ENCODE peak calls at places on chromosome 17, in ten cellular contexts. One of them, this sample, is unnamed.

GRCh38 chr17:62653831-62654829 is 26.7 kb downstream of the MRC2 start:
- DNase-seq in A549: no peak
- DNase-seq in MCF 10A: no peak
- DNase-seq in adrenal gland: peak; percentile 55
- DNase-seq in CD14-positive monocyte: no peak
- DNase-seq in bronchial epithelial cell: no peak
- DNase-seq in tibial artery: peak; percentile 74
- DNase-seq in heart right ventricle: peak; percentile 87
- DNase-seq in fibroblast of pulmonary artery: peak; percentile 58
- DNase-seq in RWPE1: no peak
- DNase-seq in this sample: no peak

GRCh38 chr17:49798182-49798581 is 9.7 kb downstream of the KAT7 start:
- DNase-seq in A549: no peak
- DNase-seq in MCF 10A: no peak
- DNase-seq in adrenal gland: peak; percentile 54
- DNase-seq in CD14-positive monocyte: no peak
- DNase-seq in bronchial epithelial cell: no peak
- DNase-seq in tibial artery: no peak
- DNase-seq in heart right ventricle: no peak
- DNase-seq in fibroblast of pulmonary artery: no peak
- DNase-seq in RWPE1: no peak
- DNase-seq in this sample: no peak

GRCh38 chr17:61127960-61128359 is 271.7 kb upstream of the TBX2 start:
- DNase-seq in A549: no peak
- DNase-seq in MCF 10A: no peak
- DNase-seq in adrenal gland: no peak
- DNase-seq in CD14-positive monocyte: no peak
- DNase-seq in bronchial epithelial cell: no peak
- DNase-seq in tibial artery: no peak
- DNase-seq in heart right ventricle: no peak
- DNase-seq in fibroblast of pulmonary artery: no peak
- DNase-seq in RWPE1: no peak
- DNase-seq in this sample: no peak

GRCh38 chr17:79789943-79790804 is 6.7 kb downstream of the CBX8 start:
- DNase-seq in A549: peak; percentile 95
- DNase-seq in MCF 10A: peak; percentile 39
- DNase-seq in adrenal gland: no peak
- DNase-seq in CD14-positive monocyte: no peak
- DNase-seq in bronchial epithelial cell: no peak
- DNase-seq in tibial artery: no peak
- DNase-seq in heart right ventricle: peak; percentile 55
- DNase-seq in fibroblast of pulmonary artery: no peak
- DNase-seq in RWPE1: no peak
- DNase-seq in this sample: peak; percentile 50

GRCh38 chr17:70184770-70185169 is 15.4 kb downstream of the KCNJ2 start:
- DNase-seq in A549: peak; percentile 24
- DNase-seq in MCF 10A: peak; percentile 79
- DNase-seq in adrenal gland: no peak
- DNase-seq in CD14-positive monocyte: no peak
- DNase-seq in bronchial epithelial cell: peak; percentile 92
- DNase-seq in tibial artery: no peak
- DNase-seq in heart right ventricle: no peak
- DNase-seq in fibroblast of pulmonary artery: peak; percentile 17
- DNase-seq in RWPE1: peak; percentile 73
- DNase-seq in this sample: no peak

GRCh38 chr17:42682400-42683384 is at the start of gene CNTNAP1:
- DNase-seq in A549: peak; percentile 77
- DNase-seq in MCF 10A: peak; percentile 63
- DNase-seq in adrenal gland: peak; percentile 64
- DNase-seq in CD14-positive monocyte: no peak
- DNase-seq in bronchial epithelial cell: peak; percentile 48
- DNase-seq in tibial artery: peak; percentile 84
- DNase-seq in heart right ventricle: peak; percentile 58
- DNase-seq in fibroblast of pulmonary artery: peak; percentile 81
- DNase-seq in RWPE1: peak; percentile 55
- DNase-seq in this sample: no peak

GRCh38 chr17:41672153-41672552 is 16.5 kb upstream of the EIF1 start:
- DNase-seq in A549: no peak
- DNase-seq in MCF 10A: no peak
- DNase-seq in adrenal gland: no peak
- DNase-seq in CD14-positive monocyte: no peak
- DNase-seq in bronchial epithelial cell: no peak
- DNase-seq in tibial artery: no peak
- DNase-seq in heart right ventricle: no peak
- DNase-seq in fibroblast of pulmonary artery: no peak
- DNase-seq in RWPE1: no peak
- DNase-seq in this sample: no peak

GRCh38 chr17:77205396-77206124 is 64.8 kb downstream of the SEC14L1 start:
- DNase-seq in A549: no peak
- DNase-seq in MCF 10A: no peak
- DNase-seq in adrenal gland: no peak
- DNase-seq in CD14-positive monocyte: no peak
- DNase-seq in bronchial epithelial cell: no peak
- DNase-seq in tibial artery: peak; percentile 13
- DNase-seq in heart right ventricle: no peak
- DNase-seq in fibroblast of pulmonary artery: peak; percentile 16
- DNase-seq in RWPE1: no peak
- DNase-seq in this sample: no peak

GRCh38 chr17:78232774-78233173 is 1.3 kb downstream of the TMEM235 start:
- DNase-seq in A549: no peak
- DNase-seq in MCF 10A: no peak
- DNase-seq in adrenal gland: no peak
- DNase-seq in CD14-positive monocyte: no peak
- DNase-seq in bronchial epithelial cell: no peak
- DNase-seq in tibial artery: no peak
- DNase-seq in heart right ventricle: no peak
- DNase-seq in fibroblast of pulmonary artery: no peak
- DNase-seq in RWPE1: no peak
- DNase-seq in this sample: no peak

GRCh38 chr17:53538129-53538617 is 284.6 kb upstream of the KIF2B start:
- DNase-seq in A549: no peak
- DNase-seq in MCF 10A: no peak
- DNase-seq in adrenal gland: no peak
- DNase-seq in CD14-positive monocyte: no peak
- DNase-seq in bronchial epithelial cell: no peak
- DNase-seq in tibial artery: no peak
- DNase-seq in heart right ventricle: no peak
- DNase-seq in fibroblast of pulmonary artery: no peak
- DNase-seq in RWPE1: no peak
- DNase-seq in this sample: no peak

GRCh38 chr17:81577278-81578000 is 25.3 kb upstream of the FAAP100 start:
- DNase-seq in A549: peak; percentile 68
- DNase-seq in MCF 10A: peak; percentile 33
- DNase-seq in adrenal gland: no peak
- DNase-seq in CD14-positive monocyte: peak; percentile 70
- DNase-seq in bronchial epithelial cell: peak; percentile 37
- DNase-seq in tibial artery: no peak
- DNase-seq in heart right ventricle: no peak
- DNase-seq in fibroblast of pulmonary artery: peak; percentile 42
- DNase-seq in RWPE1: no peak
- DNase-seq in this sample: no peak

GRCh38 chr17:2709173-2709661 is 2.3 kb downstream of the CLUH start:
- DNase-seq in A549: no peak
- DNase-seq in MCF 10A: peak; percentile 73
- DNase-seq in adrenal gland: peak; percentile 80
- DNase-seq in CD14-positive monocyte: no peak
- DNase-seq in bronchial epithelial cell: peak; percentile 58
- DNase-seq in tibial artery: peak; percentile 83
- DNase-seq in heart right ventricle: no peak
- DNase-seq in fibroblast of pulmonary artery: no peak
- DNase-seq in RWPE1: peak; percentile 55
- DNase-seq in this sample: no peak

DNA sequence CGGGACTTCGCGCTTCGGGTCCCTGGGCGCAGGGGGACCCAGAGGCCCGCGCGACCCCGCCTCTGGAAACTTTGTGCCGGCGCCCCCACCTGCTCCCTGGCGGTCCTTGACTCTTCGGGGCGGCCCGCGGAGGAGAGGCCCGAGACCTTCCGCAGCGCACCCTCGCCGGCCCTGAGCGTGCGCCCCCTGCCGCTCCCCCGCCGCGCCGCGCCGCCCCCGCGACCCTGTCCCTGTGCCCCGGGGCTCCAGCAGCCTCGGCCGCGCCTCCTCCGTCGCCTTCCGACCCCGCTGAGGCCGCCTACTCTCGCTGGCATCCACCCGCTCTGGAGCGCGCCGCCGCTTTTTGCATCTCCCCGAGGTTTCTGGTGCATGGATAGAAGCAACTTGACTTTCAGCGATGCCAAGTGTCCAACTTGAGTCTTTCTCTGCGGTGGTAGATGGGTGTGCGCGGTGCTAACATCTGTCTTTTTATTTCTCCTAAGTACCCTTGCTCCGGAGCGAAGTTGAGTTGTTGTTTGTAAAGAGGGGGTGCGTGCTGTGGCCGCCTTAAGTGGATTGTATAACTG is 414 bp downstream of the DUSP14 start:
- DNase-seq in A549: peak; percentile 46
- DNase-seq in MCF 10A: peak; percentile 65
- DNase-seq in adrenal gland: peak; percentile 78
- DNase-seq in CD14-positive monocyte: no peak
- DNase-seq in bronchial epithelial cell: peak; percentile 26
- DNase-seq in tibial artery: peak; percentile 80
- DNase-seq in heart right ventricle: peak; percentile 61
- DNase-seq in fibroblast of pulmonary artery: peak; percentile 57
- DNase-seq in RWPE1: no peak
- DNase-seq in this sample: peak; percentile 77
- TF ChIP-seq CTCF in A549: peak; percentile 33
- TF ChIP-seq CTCF in MCF 10A: peak; percentile 23
- TF ChIP-seq CTCF in adrenal gland: no peak
- TF ChIP-seq CTCF in CD14-positive monocyte: peak; percentile 28
- TF ChIP-seq CTCF in bronchial epithelial cell: no peak
- TF ChIP-seq CTCF in tibial artery: peak; percentile 12
- TF ChIP-seq CTCF in heart right ventricle: peak; percentile 32
- TF ChIP-seq CTCF in fibroblast of pulmonary artery: no peak
- TF ChIP-seq CTCF in RWPE1: peak; percentile 27
- TF ChIP-seq CTCF in this sample: peak; percentile 73

GRCh38 chr17:57401556-57402488 is 145.5 kb downstream of the MSI2 start:
- DNase-seq in A549: peak; percentile 29
- DNase-seq in MCF 10A: peak; percentile 14
- DNase-seq in adrenal gland: no peak
- DNase-seq in CD14-positive monocyte: no peak
- DNase-seq in bronchial epithelial cell: no peak
- DNase-seq in tibial artery: no peak
- DNase-seq in heart right ventricle: no peak
- DNase-seq in fibroblast of pulmonary artery: no peak
- DNase-seq in RWPE1: no peak
- DNase-seq in this sample: no peak
- TF ChIP-seq CTCF in A549: peak; percentile 11
- TF ChIP-seq CTCF in MCF 10A: no peak
- TF ChIP-seq CTCF in adrenal gland: no peak
- TF ChIP-seq CTCF in CD14-positive monocyte: no peak
- TF ChIP-seq CTCF in bronchial epithelial cell: no peak
- TF ChIP-seq CTCF in tibial artery: no peak
- TF ChIP-seq CTCF in heart right ventricle: no peak
- TF ChIP-seq CTCF in fibroblast of pulmonary artery: no peak
- TF ChIP-seq CTCF in RWPE1: no peak
- TF ChIP-seq CTCF in this sample: peak; percentile 20

GRCh38 chr17:18968945-18969887 is 17.3 kb downstream of the SLC5A10 start:
- DNase-seq in A549: peak; percentile 54
- DNase-seq in MCF 10A: peak; percentile 70
- DNase-seq in adrenal gland: no peak
- DNase-seq in CD14-positive monocyte: peak; percentile 58
- DNase-seq in bronchial epithelial cell: peak; percentile 68
- DNase-seq in tibial artery: no peak
- DNase-seq in heart right ventricle: no peak
- DNase-seq in fibroblast of pulmonary artery: no peak
- DNase-seq in RWPE1: peak; percentile 73
- DNase-seq in this sample: no peak

GRCh38 chr17:18967806-18968744 is 16.1 kb downstream of the SLC5A10 start:
- DNase-seq in A549: no peak
- DNase-seq in MCF 10A: peak; percentile 73
- DNase-seq in adrenal gland: no peak
- DNase-seq in CD14-positive monocyte: no peak
- DNase-seq in bronchial epithelial cell: peak; percentile 76
- DNase-seq in tibial artery: no peak
- DNase-seq in heart right ventricle: no peak
- DNase-seq in fibroblast of pulmonary artery: no peak
- DNase-seq in RWPE1: peak; percentile 69
- DNase-seq in this sample: no peak

GRCh38 chr17:18974407-18975149 is 22.6 kb downstream of the SLC5A10 start:
- DNase-seq in A549: no peak
- DNase-seq in MCF 10A: no peak
- DNase-seq in adrenal gland: no peak
- DNase-seq in CD14-positive monocyte: no peak
- DNase-seq in bronchial epithelial cell: peak; percentile 75
- DNase-seq in tibial artery: no peak
- DNase-seq in heart right ventricle: no peak
- DNase-seq in fibroblast of pulmonary artery: no peak
- DNase-seq in RWPE1: peak; percentile 15
- DNase-seq in this sample: no peak

GRCh38 chr17:18971801-18972200 is 19.8 kb downstream of the SLC5A10 start:
- DNase-seq in A549: no peak
- DNase-seq in MCF 10A: no peak
- DNase-seq in adrenal gland: no peak
- DNase-seq in CD14-positive monocyte: no peak
- DNase-seq in bronchial epithelial cell: no peak
- DNase-seq in tibial artery: no peak
- DNase-seq in heart right ventricle: no peak
- DNase-seq in fibroblast of pulmonary artery: no peak
- DNase-seq in RWPE1: no peak
- DNase-seq in this sample: no peak

GRCh38 chr17:18970582-18971480 is 18.9 kb downstream of the SLC5A10 start:
- DNase-seq in A549: no peak
- DNase-seq in MCF 10A: no peak
- DNase-seq in adrenal gland: no peak
- DNase-seq in CD14-positive monocyte: no peak
- DNase-seq in bronchial epithelial cell: no peak
- DNase-seq in tibial artery: no peak
- DNase-seq in heart right ventricle: no peak
- DNase-seq in fibroblast of pulmonary artery: no peak
- DNase-seq in RWPE1: no peak
- DNase-seq in this sample: no peak
- TF ChIP-seq CTCF in A549: peak; percentile 22
- TF ChIP-seq CTCF in MCF 10A: no peak
- TF ChIP-seq CTCF in adrenal gland: no peak
- TF ChIP-seq CTCF in CD14-positive monocyte: no peak
- TF ChIP-seq CTCF in bronchial epithelial cell: no peak
- TF ChIP-seq CTCF in tibial artery: no peak
- TF ChIP-seq CTCF in heart right ventricle: no peak
- TF ChIP-seq CTCF in fibroblast of pulmonary artery: no peak
- TF ChIP-seq CTCF in RWPE1: no peak
- TF ChIP-seq CTCF in this sample: no peak

GRCh38 chr17:82917656-82918345 is 78.0 kb upstream of the ZNF750 start:
- DNase-seq in A549: peak; percentile 31
- DNase-seq in MCF 10A: peak; percentile 13
- DNase-seq in adrenal gland: peak; percentile 44
- DNase-seq in CD14-positive monocyte: no peak
- DNase-seq in bronchial epithelial cell: peak; percentile 4
- DNase-seq in tibial artery: no peak
- DNase-seq in heart right ventricle: no peak
- DNase-seq in fibroblast of pulmonary artery: peak; percentile 26
- DNase-seq in RWPE1: no peak
- DNase-seq in this sample: no peak
- TF ChIP-seq CTCF in A549: peak; percentile 28
- TF ChIP-seq CTCF in MCF 10A: no peak
- TF ChIP-seq CTCF in adrenal gland: peak; percentile 51
- TF ChIP-seq CTCF in CD14-positive monocyte: peak; percentile 35
- TF ChIP-seq CTCF in bronchial epithelial cell: peak; percentile 34
- TF ChIP-seq CTCF in tibial artery: no peak
- TF ChIP-seq CTCF in heart right ventricle: peak; percentile 59
- TF ChIP-seq CTCF in fibroblast of pulmonary artery: peak; percentile 31
- TF ChIP-seq CTCF in RWPE1: peak; percentile 24
- TF ChIP-seq CTCF in this sample: peak; percentile 44